ENCODE peak calls at places on chromosomes 6 and 20, in ten cellular contexts. One of them, this sample, is unnamed.

GRCh38 chr6:21457647-21458046 is 135.9 kb upstream of the SOX4 start:
- DNase-seq in ovary: no peak
- DNase-seq in right lobe of liver: no peak
- DNase-seq in CD4-positive, alpha-beta memory T cell: no peak
- DNase-seq in neural progenitor cell: no peak
- DNase-seq in adrenal gland: no peak
- DNase-seq in GM23248: no peak
- DNase-seq in HAP-1: no peak
- DNase-seq in cardiac muscle cell: no peak
- DNase-seq in CD8-positive, alpha-beta T cell: no peak
- DNase-seq in this sample: no peak

GRCh38 chr20:32505723-32506473 is 79.2 kb downstream of the NOL4L start:
- DNase-seq in HAP-1: no peak
- DNase-seq in CD4-positive, alpha-beta memory T cell: no peak
- DNase-seq in GM23248: no peak
- DNase-seq in cardiac muscle cell: no peak
- DNase-seq in ovary: no peak
- DNase-seq in adrenal gland: no peak
- DNase-seq in neural progenitor cell: no peak
- DNase-seq in CD8-positive, alpha-beta T cell: no peak
- DNase-seq in right lobe of liver: peak; percentile 44
- DNase-seq in this sample: peak; percentile 4

GRCh38 chr6:28252507-28252975 is 472 bp upstream of the ZKSCAN4 start:
- DNase-seq in CD8-positive, alpha-beta T cell: no peak
- DNase-seq in adrenal gland: no peak
- DNase-seq in ovary: no peak
- DNase-seq in cardiac muscle cell: no peak
- DNase-seq in CD4-positive, alpha-beta memory T cell: no peak
- DNase-seq in GM23248: no peak
- DNase-seq in neural progenitor cell: peak; percentile 10
- DNase-seq in right lobe of liver: no peak
- DNase-seq in HAP-1: no peak
- DNase-seq in this sample: no peak

GRCh38 chr6:137717074-137718073 is 149.7 kb upstream of the TNFAIP3 start:
- DNase-seq in right lobe of liver: no peak
- DNase-seq in HAP-1: no peak
- DNase-seq in CD4-positive, alpha-beta memory T cell: peak; percentile 91
- DNase-seq in GM23248: no peak
- DNase-seq in adrenal gland: no peak
- DNase-seq in cardiac muscle cell: no peak
- DNase-seq in CD8-positive, alpha-beta T cell: peak; percentile 90
- DNase-seq in ovary: no peak
- DNase-seq in neural progenitor cell: no peak
- DNase-seq in this sample: no peak

GRCh38 chr6:38554014-38554413 is 85.7 kb downstream of the BTBD9 start:
- DNase-seq in right lobe of liver: no peak
- DNase-seq in HAP-1: no peak
- DNase-seq in adrenal gland: no peak
- DNase-seq in cardiac muscle cell: no peak
- DNase-seq in ovary: no peak
- DNase-seq in CD4-positive, alpha-beta memory T cell: no peak
- DNase-seq in neural progenitor cell: no peak
- DNase-seq in CD8-positive, alpha-beta T cell: no peak
- DNase-seq in GM23248: no peak
- DNase-seq in this sample: no peak

GRCh38 chr20:3754258-3754595 is 13.3 kb downstream of the ADISSP start:
- DNase-seq in HAP-1: no peak
- DNase-seq in CD8-positive, alpha-beta T cell: no peak
- DNase-seq in right lobe of liver: no peak
- DNase-seq in CD4-positive, alpha-beta memory T cell: no peak
- DNase-seq in neural progenitor cell: no peak
- DNase-seq in ovary: no peak
- DNase-seq in adrenal gland: no peak
- DNase-seq in cardiac muscle cell: no peak
- DNase-seq in GM23248: no peak
- DNase-seq in this sample: no peak

GRCh38 chr6:23016701-23017100 is 447.3 kb downstream of the HDGFL1 start:
- DNase-seq in CD8-positive, alpha-beta T cell: no peak
- DNase-seq in CD4-positive, alpha-beta memory T cell: no peak
- DNase-seq in GM23248: no peak
- DNase-seq in HAP-1: no peak
- DNase-seq in ovary: no peak
- DNase-seq in cardiac muscle cell: no peak
- DNase-seq in right lobe of liver: no peak
- DNase-seq in adrenal gland: no peak
- DNase-seq in neural progenitor cell: no peak
- DNase-seq in this sample: no peak

GRCh38 chr6:70599187-70599586 is 32.5 kb downstream of the SDHAF4 start:
- DNase-seq in GM23248: no peak
- DNase-seq in adrenal gland: no peak
- DNase-seq in CD4-positive, alpha-beta memory T cell: peak; percentile 9
- DNase-seq in cardiac muscle cell: no peak
- DNase-seq in HAP-1: no peak
- DNase-seq in ovary: no peak
- DNase-seq in neural progenitor cell: no peak
- DNase-seq in right lobe of liver: no peak
- DNase-seq in CD8-positive, alpha-beta T cell: no peak
- DNase-seq in this sample: no peak

GRCh38 chr6:169093121-169093723 is 160.4 kb downstream of the THBS2 start:
- DNase-seq in CD8-positive, alpha-beta T cell: no peak
- DNase-seq in ovary: no peak
- DNase-seq in CD4-positive, alpha-beta memory T cell: no peak
- DNase-seq in adrenal gland: no peak
- DNase-seq in cardiac muscle cell: no peak
- DNase-seq in GM23248: no peak
- DNase-seq in right lobe of liver: no peak
- DNase-seq in HAP-1: no peak
- DNase-seq in neural progenitor cell: no peak
- DNase-seq in this sample: no peak

GRCh38 chr6:154169193-154169847 is 130.3 kb downstream of the OPRM1 start:
- DNase-seq in right lobe of liver: no peak
- DNase-seq in CD8-positive, alpha-beta T cell: no peak
- DNase-seq in adrenal gland: peak; percentile 20
- DNase-seq in GM23248: no peak
- DNase-seq in CD4-positive, alpha-beta memory T cell: no peak
- DNase-seq in ovary: no peak
- DNase-seq in neural progenitor cell: no peak
- DNase-seq in HAP-1: no peak
- DNase-seq in cardiac muscle cell: no peak
- DNase-seq in this sample: no peak

GRCh38 chr6:164414695-164415094 is 894.7 kb downstream of the C6orf118 start:
- DNase-seq in GM23248: no peak
- DNase-seq in ovary: no peak
- DNase-seq in cardiac muscle cell: no peak
- DNase-seq in CD8-positive, alpha-beta T cell: no peak
- DNase-seq in CD4-positive, alpha-beta memory T cell: no peak
- DNase-seq in HAP-1: no peak
- DNase-seq in neural progenitor cell: no peak
- DNase-seq in right lobe of liver: no peak
- DNase-seq in adrenal gland: no peak
- DNase-seq in this sample: no peak

DNA sequence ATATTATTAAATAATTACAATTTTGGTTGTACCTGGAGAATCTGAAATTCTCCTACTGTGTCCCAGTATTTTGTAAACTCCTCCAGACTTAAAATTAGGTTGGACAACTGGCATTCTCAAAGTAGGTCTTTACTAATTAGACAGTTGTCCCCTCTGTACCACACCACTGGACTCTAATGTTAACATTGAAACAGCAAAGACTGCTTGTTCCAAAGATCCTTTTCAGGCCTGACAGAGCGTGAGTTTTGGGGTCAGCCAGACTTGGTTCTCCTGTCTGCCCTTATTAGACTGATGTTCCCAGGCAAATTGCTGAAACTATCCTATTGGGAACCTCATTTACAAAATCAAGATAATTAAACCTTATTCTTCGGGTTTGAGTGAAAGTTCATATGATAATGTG is 3.8 kb upstream of the BICRAL start:
- DNase-seq in neural progenitor cell: no peak
- DNase-seq in cardiac muscle cell: no peak
- DNase-seq in ovary: no peak
- DNase-seq in GM23248: no peak
- DNase-seq in adrenal gland: no peak
- DNase-seq in right lobe of liver: no peak
- DNase-seq in HAP-1: no peak
- DNase-seq in CD4-positive, alpha-beta memory T cell: no peak
- DNase-seq in CD8-positive, alpha-beta T cell: no peak
- DNase-seq in this sample: no peak
- H3K4me1 ChIP-seq in neural progenitor cell: no peaks in the 10 kb centered on the region
- H3K4me1 ChIP-seq in cardiac muscle cell: peaks cover 5% of the 10 kb centered on the region
- H3K4me1 ChIP-seq in ovary: no peaks in the 10 kb centered on the region
- H3K4me1 ChIP-seq in GM23248: peaks cover 16% of the 10 kb centered on the region
- H3K4me1 ChIP-seq in adrenal gland: peaks cover 5% of the 10 kb centered on the region
- H3K4me1 ChIP-seq in right lobe of liver: no peaks in the 10 kb centered on the region
- H3K4me1 ChIP-seq in HAP-1: peaks cover 7% of the 10 kb centered on the region
- H3K4me1 ChIP-seq in CD4-positive, alpha-beta memory T cell: peaks cover 80% of the 10 kb centered on the region
- H3K4me1 ChIP-seq in CD8-positive, alpha-beta T cell: peaks cover 57% of the 10 kb centered on the region
- H3K4me1 ChIP-seq in this sample: peaks cover 34% of the 10 kb centered on the region

GRCh38 chr6:30557683-30557981 is 537 bp downstream of the PRR3 start:
- DNase-seq in cardiac muscle cell: no peak
- DNase-seq in neural progenitor cell: no peak
- DNase-seq in CD4-positive, alpha-beta memory T cell: no peak
- DNase-seq in HAP-1: no peak
- DNase-seq in ovary: no peak
- DNase-seq in CD8-positive, alpha-beta T cell: no peak
- DNase-seq in adrenal gland: no peak
- DNase-seq in GM23248: no peak
- DNase-seq in right lobe of liver: no peak
- DNase-seq in this sample: no peak

GRCh38 chr6:30565772-30566171 is 5.5 kb upstream of the ABCF1 start:
- DNase-seq in ovary: no peak
- DNase-seq in adrenal gland: peak; percentile 73
- DNase-seq in neural progenitor cell: no peak
- DNase-seq in CD4-positive, alpha-beta memory T cell: no peak
- DNase-seq in right lobe of liver: peak; percentile 82
- DNase-seq in CD8-positive, alpha-beta T cell: no peak
- DNase-seq in GM23248: no peak
- DNase-seq in cardiac muscle cell: no peak
- DNase-seq in HAP-1: no peak
- DNase-seq in this sample: no peak

GRCh38 chr6:30564114-30564513 is 7.0 kb downstream of the PRR3 start:
- DNase-seq in HAP-1: no peak
- DNase-seq in right lobe of liver: no peak
- DNase-seq in GM23248: no peak
- DNase-seq in adrenal gland: no peak
- DNase-seq in CD8-positive, alpha-beta T cell: no peak
- DNase-seq in CD4-positive, alpha-beta memory T cell: no peak
- DNase-seq in cardiac muscle cell: no peak
- DNase-seq in ovary: no peak
- DNase-seq in neural progenitor cell: no peak
- DNase-seq in this sample: no peak

GRCh38 chr6:30560930-30561329 is 3.8 kb downstream of the PRR3 start:
- DNase-seq in cardiac muscle cell: no peak
- DNase-seq in adrenal gland: no peak
- DNase-seq in ovary: no peak
- DNase-seq in GM23248: no peak
- DNase-seq in neural progenitor cell: no peak
- DNase-seq in right lobe of liver: no peak
- DNase-seq in HAP-1: no peak
- DNase-seq in CD8-positive, alpha-beta T cell: no peak
- DNase-seq in CD4-positive, alpha-beta memory T cell: no peak
- DNase-seq in this sample: no peak

GRCh38 chr6:30562470-30563425 is 5.7 kb downstream of the PRR3 start:
- DNase-seq in cardiac muscle cell: no peak
- DNase-seq in right lobe of liver: no peak
- DNase-seq in HAP-1: no peak
- DNase-seq in neural progenitor cell: no peak
- DNase-seq in GM23248: no peak
- DNase-seq in ovary: no peak
- DNase-seq in adrenal gland: no peak
- DNase-seq in CD4-positive, alpha-beta memory T cell: no peak
- DNase-seq in CD8-positive, alpha-beta T cell: no peak
- DNase-seq in this sample: no peak
- H3K36me3 ChIP-seq in cardiac muscle cell: peaks cover 7% of the 10 kb centered on the region
- H3K36me3 ChIP-seq in right lobe of liver: no peaks in the 10 kb centered on the region
- H3K36me3 ChIP-seq in HAP-1: peaks cover 38% of the 10 kb centered on the region
- H3K36me3 ChIP-seq in neural progenitor cell: peaks cover 6% of the 10 kb centered on the region
- H3K36me3 ChIP-seq in GM23248: peaks cover 4% of the 10 kb centered on the region
- H3K36me3 ChIP-seq in ovary: no peaks in the 10 kb centered on the region
- H3K36me3 ChIP-seq in adrenal gland: no peaks in the 10 kb centered on the region
- H3K36me3 ChIP-seq in CD4-positive, alpha-beta memory T cell: peaks cover 10% of the 10 kb centered on the region
- H3K36me3 ChIP-seq in CD8-positive, alpha-beta T cell: peaks cover 5% of the 10 kb centered on the region
- H3K36me3 ChIP-seq in this sample: no peaks in the 10 kb centered on the region

DNA sequence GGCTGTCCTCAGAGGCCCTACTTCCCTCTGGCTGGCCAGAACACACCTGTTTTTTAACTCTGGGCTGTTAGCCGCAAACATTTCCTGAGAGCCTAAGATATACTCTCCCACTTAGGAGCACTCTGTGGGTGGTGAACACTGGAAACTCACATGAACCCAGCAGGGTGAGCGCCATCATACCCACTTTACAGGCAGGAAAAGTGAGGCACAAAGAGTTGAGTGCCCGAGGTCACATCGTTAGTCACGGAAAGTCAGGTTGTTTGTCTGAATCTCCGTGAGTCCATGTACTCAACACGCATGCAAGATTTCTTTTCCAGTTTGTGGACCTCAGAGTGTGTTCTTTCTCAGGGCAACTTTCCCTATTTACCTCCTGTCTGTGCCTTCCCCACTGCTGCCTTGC is 1.9 kb downstream of the BAK1 start:
- DNase-seq in neural progenitor cell: no peak
- DNase-seq in CD8-positive, alpha-beta T cell: no peak
- DNase-seq in right lobe of liver: no peak
- DNase-seq in cardiac muscle cell: no peak
- DNase-seq in ovary: no peak
- DNase-seq in adrenal gland: no peak
- DNase-seq in CD4-positive, alpha-beta memory T cell: no peak
- DNase-seq in GM23248: no peak
- DNase-seq in HAP-1: no peak
- DNase-seq in this sample: no peak
- H3K4me3 ChIP-seq in neural progenitor cell: no peak overlapping the region
- H3K4me3 ChIP-seq in CD8-positive, alpha-beta T cell: peak overlapping the region; percentile 97
- H3K4me3 ChIP-seq in right lobe of liver: peak overlapping the region; percentile 81
- H3K4me3 ChIP-seq in cardiac muscle cell: no peak overlapping the region
- H3K4me3 ChIP-seq in ovary: no peak overlapping the region
- H3K4me3 ChIP-seq in adrenal gland: no peak overlapping the region
- H3K4me3 ChIP-seq in CD4-positive, alpha-beta memory T cell: peak overlapping the region; percentile 98
- H3K4me3 ChIP-seq in GM23248: peak overlapping the region; percentile 96
- H3K4me3 ChIP-seq in HAP-1: no peak overlapping the region
- H3K4me3 ChIP-seq in this sample: peak overlapping the region; percentile 6

GRCh38 chr6:125989631-125990030 is 3.3 kb downstream of the TRMT11 start:
- DNase-seq in adrenal gland: no peak
- DNase-seq in neural progenitor cell: no peak
- DNase-seq in right lobe of liver: no peak
- DNase-seq in cardiac muscle cell: no peak
- DNase-seq in ovary: no peak
- DNase-seq in HAP-1: no peak
- DNase-seq in CD8-positive, alpha-beta T cell: no peak
- DNase-seq in GM23248: no peak
- DNase-seq in CD4-positive, alpha-beta memory T cell: no peak
- DNase-seq in this sample: no peak
- H3K4me1 ChIP-seq in adrenal gland: peaks cover 32% of the 10 kb centered on the region
- H3K4me1 ChIP-seq in neural progenitor cell: peaks cover 39% of the 10 kb centered on the region
- H3K4me1 ChIP-seq in right lobe of liver: no peaks in the 10 kb centered on the region
- H3K4me1 ChIP-seq in cardiac muscle cell: peaks cover 24% of the 10 kb centered on the region
- H3K4me1 ChIP-seq in ovary: peaks cover 5% of the 10 kb centered on the region
- H3K4me1 ChIP-seq in HAP-1: peaks cover 21% of the 10 kb centered on the region
- H3K4me1 ChIP-seq in CD8-positive, alpha-beta T cell: peaks cover 31% of the 10 kb centered on the region
- H3K4me1 ChIP-seq in GM23248: peaks cover 9% of the 10 kb centered on the region
- H3K4me1 ChIP-seq in CD4-positive, alpha-beta memory T cell: peaks cover 31% of the 10 kb centered on the region
- H3K4me1 ChIP-seq in this sample: peaks cover 15% of the 10 kb centered on the region

This sample was measured in mucosa of descending colon.